ENCODE peak calls at places on chromosomes 11 and 22, in five cellular contexts. One of them, this sample, is unnamed.

GRCh38 chr11:12430351-12430750 is 53.0 kb downstream of the PARVA start:
- DNase-seq in GM12878: no peak
- DNase-seq in H1: no peak
- DNase-seq in keratinocyte: no peak
- DNase-seq in PC-3: peak; percentile 46
- DNase-seq in this sample: peak; percentile 80

GRCh38 chr22:42820075-42820763 is 36.9 kb downstream of the ARFGAP3 start:
- DNase-seq in H1: no peak
- DNase-seq in GM12878: no peak
- DNase-seq in PC-3: peak; percentile 82
- DNase-seq in keratinocyte: no peak
- DNase-seq in this sample: peak; percentile 77

GRCh38 chr22:25153961-25154685 is 45.5 kb upstream of the CRYBB3 start:
- DNase-seq in H1: no peak
- DNase-seq in keratinocyte: peak; percentile 49
- DNase-seq in PC-3: peak; percentile 69
- DNase-seq in GM12878: no peak
- DNase-seq in this sample: peak; percentile 57

GRCh38 chr11:33529461-33529860 is 171.2 kb downstream of the C11orf91 start:
- DNase-seq in PC-3: no peak
- DNase-seq in H1: no peak
- DNase-seq in GM12878: no peak
- DNase-seq in keratinocyte: no peak
- DNase-seq in this sample: no peak

GRCh38 chr22:30245985-30246901 is at the start of gene LIF:
- DNase-seq in GM12878: no peak
- DNase-seq in keratinocyte: no peak
- DNase-seq in PC-3: no peak
- DNase-seq in H1: no peak
- DNase-seq in this sample: peak; percentile 67

GRCh38 chr11:83306385-83307080 is 20.4 kb upstream of the CCDC90B start:
- DNase-seq in H1: no peak
- DNase-seq in keratinocyte: no peak
- DNase-seq in PC-3: no peak
- DNase-seq in GM12878: no peak
- DNase-seq in this sample: no peak

GRCh38 chr11:64744544-64745218 is 739 bp upstream of the RASGRP2 start:
- DNase-seq in PC-3: no peak
- DNase-seq in keratinocyte: no peak
- DNase-seq in GM12878: no peak
- DNase-seq in H1: no peak
- DNase-seq in this sample: no peak

GRCh38 chr11:95652002-95652472 is 137.5 kb downstream of the FAM76B start:
- DNase-seq in PC-3: no peak
- DNase-seq in H1: no peak
- DNase-seq in GM12878: no peak
- DNase-seq in keratinocyte: no peak
- DNase-seq in this sample: no peak

GRCh38 chr11:123560001-123560400 is 94.4 kb downstream of the SCN3B start:
- DNase-seq in PC-3: no peak
- DNase-seq in H1: no peak
- DNase-seq in keratinocyte: no peak
- DNase-seq in GM12878: no peak
- DNase-seq in this sample: peak; percentile 46

GRCh38 chr11:61603667-61604066 is 22.8 kb upstream of the SYT7 start:
- DNase-seq in PC-3: no peak
- DNase-seq in keratinocyte: no peak
- DNase-seq in H1: no peak
- DNase-seq in GM12878: no peak
- DNase-seq in this sample: no peak

GRCh38 chr11:79314906-79315689 is 125.7 kb downstream of the TENM4 start:
- DNase-seq in H1: peak; percentile 17
- DNase-seq in GM12878: no peak
- DNase-seq in keratinocyte: no peak
- DNase-seq in PC-3: peak; percentile 21
- DNase-seq in this sample: peak; percentile 27

GRCh38 chr22:31626427-31627150 is 35.4 kb downstream of the PISD start:
- DNase-seq in PC-3: no peak
- DNase-seq in keratinocyte: no peak
- DNase-seq in GM12878: no peak
- DNase-seq in H1: no peak
- DNase-seq in this sample: no peak

GRCh38 chr11:34855754-34856095 is 60.5 kb downstream of the APIP start:
- DNase-seq in GM12878: no peak
- DNase-seq in H1: no peak
- DNase-seq in PC-3: no peak
- DNase-seq in keratinocyte: no peak
- DNase-seq in this sample: no peak

DNA sequence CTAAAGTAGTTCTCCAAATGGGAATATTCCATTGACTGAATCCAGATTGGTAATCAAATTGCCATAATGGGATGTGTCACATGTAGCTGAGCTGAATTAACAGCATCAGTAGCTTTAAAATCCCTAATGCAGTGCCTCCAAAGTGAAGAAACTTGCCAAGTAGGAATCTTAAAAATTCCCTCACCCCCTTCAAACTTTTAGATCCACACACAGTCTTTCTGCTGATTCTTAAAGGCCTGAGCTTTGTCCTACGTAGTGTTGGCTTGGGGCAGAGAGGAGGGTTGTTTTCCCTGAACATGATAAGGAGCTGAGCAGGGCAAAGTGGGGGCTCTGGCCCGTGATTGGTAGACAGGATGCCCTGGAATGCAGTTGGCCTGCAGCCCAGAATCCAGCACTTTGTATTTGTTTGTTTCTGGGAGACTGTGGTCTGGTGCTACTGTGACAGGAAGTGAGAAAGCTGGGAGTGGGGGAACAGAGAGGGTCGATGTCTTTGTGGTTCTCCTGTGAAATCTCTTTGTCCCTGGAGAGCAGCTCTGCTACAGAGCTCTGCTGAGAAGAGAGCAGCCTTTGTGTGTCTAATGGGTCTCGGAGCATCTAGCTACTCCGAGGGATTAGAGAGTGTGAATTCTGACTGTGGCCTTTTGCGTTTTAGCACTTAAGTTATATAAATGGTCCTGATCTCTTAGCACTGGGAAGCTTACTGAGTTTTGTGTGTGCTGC is 16.9 kb downstream of the CTNND1 start:
- DNase-seq in GM12878: no peak
- DNase-seq in H1: peak; percentile 79
- DNase-seq in PC-3: peak; percentile 99
- DNase-seq in keratinocyte: peak; percentile 63
- DNase-seq in this sample: peak; percentile 96
- TF ChIP-seq EZH2 in GM12878: no peak
- TF ChIP-seq EZH2 in H1: no peak
- TF ChIP-seq EZH2 in PC-3: no peak
- TF ChIP-seq EZH2 in keratinocyte: no peak
- TF ChIP-seq EZH2 in this sample: no peak

DNA sequence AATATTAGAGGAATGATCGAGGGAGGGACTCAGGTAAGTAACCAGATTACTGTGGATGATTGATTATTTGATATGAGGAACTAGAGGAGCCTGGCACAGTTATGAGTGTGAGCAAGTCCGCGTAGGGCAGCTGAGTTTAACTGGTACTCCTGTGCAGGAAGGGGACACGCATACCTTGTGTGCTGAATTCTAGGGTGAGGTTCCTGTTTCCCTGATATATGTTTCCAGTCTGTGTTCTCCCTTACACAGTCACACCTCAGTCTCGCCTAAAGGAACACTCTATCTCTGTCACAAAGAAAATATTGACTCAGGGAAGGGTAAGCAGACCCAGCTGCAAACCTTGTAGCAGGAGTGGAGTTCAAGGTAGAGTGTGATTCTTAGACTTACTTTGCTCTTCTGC is 17.4 kb downstream of the SGSM3 start:
- DNase-seq in PC-3: peak; percentile 32
- DNase-seq in keratinocyte: no peak
- DNase-seq in GM12878: no peak
- DNase-seq in H1: no peak
- DNase-seq in this sample: no peak
- H3K79me2 ChIP-seq in PC-3: peaks cover 1% of the 10 kb centered on the region
- H3K79me2 ChIP-seq in keratinocyte: peaks cover 17% of the 10 kb centered on the region
- H3K79me2 ChIP-seq in GM12878: peaks cover 19% of the 10 kb centered on the region
- H3K79me2 ChIP-seq in H1: no peaks in the 10 kb centered on the region
- H3K79me2 ChIP-seq in this sample: peaks cover 2% of the 10 kb centered on the region

DNA sequence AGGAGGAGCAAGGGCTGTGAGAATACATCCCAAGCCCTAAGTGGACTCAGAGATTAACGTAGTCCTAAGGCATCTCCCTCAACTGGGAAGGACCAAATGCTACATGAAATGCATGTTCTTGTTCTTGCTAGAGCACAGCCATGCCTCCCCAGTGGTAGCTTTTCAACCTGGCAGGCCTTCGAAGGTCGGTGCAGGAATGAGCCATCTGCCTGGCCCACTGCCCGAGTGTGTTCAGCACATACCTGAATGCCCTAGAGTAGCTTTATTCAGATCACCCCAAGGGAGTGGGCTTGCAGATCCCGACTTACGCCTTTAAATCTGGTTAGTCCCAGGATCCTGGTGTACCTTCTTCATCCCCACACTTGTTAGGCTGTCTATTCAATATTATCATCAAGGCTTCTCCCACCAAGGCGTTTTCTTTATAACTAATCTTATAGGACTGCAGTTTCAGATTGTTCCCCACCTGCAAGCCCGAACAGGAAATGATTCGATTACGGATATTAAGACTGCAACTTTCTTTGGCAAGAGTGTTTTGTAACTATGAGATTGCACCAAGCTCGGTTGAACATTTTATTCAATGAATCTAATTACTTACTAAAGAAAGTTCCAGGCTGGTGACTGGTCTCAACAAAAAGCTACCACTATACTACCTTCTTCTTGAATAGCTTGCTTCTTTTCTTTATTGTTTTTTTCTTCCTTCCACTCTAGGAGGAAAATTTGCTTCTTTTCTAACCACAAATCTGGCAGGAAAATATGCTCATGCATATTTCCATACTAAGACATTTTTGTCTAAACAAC is 115.6 kb downstream of the SGSM3 start:
- DNase-seq in PC-3: no peak
- DNase-seq in keratinocyte: no peak
- DNase-seq in H1: no peak
- DNase-seq in GM12878: no peak
- DNase-seq in this sample: peak; percentile 83
- H3K9ac ChIP-seq in PC-3: no peak overlapping the region
- H3K9ac ChIP-seq in keratinocyte: peak overlapping the region; percentile 28
- H3K9ac ChIP-seq in H1: no peak overlapping the region
- H3K9ac ChIP-seq in GM12878: no peak overlapping the region
- H3K9ac ChIP-seq in this sample: no peak overlapping the region

DNA sequence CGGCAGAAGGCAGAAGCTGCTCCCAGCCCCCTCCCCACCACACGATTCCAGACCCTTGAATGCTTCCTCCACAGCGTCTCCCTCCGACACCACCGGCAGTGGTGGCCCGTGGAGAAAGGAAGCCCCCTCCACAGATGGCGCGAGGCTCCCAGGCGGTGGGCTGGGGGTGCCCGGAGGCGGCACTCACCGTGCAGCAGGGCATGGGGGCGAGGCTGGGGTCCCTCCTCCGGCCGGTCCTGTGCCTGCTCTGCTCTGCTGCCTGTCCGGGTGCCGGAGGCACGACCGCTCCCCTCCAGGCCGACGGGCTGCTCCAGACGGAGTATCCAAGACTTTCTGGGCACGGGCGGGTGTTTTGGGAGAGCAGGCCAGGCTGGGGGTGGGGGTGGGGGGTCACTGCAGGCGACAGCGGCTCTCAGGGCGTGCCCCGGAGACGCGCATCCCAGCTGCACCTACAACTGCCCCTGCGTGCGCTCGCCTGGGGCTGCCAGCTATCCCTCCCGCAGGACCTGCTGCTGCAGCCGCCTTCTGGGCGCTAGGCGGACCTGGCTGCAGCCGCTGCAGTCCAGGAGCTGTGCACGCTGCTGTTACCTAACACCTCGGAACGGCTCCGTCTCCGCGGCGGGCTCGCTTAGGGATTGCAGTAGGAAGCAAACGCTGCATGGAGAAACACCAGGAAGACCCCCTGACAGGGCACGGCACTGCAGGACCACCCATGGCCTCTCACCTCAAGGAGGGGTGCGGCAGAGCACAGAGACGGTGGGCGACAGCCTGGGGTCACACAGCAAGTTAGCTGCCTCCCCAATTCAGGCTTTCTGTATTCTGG is 15.2 kb downstream of the MRGPRG start:
- DNase-seq in GM12878: no peak
- DNase-seq in PC-3: peak; percentile 45
- DNase-seq in H1: peak; percentile 29
- DNase-seq in keratinocyte: no peak
- DNase-seq in this sample: peak; percentile 19
- TF ChIP-seq EZH2 in GM12878: no peak
- TF ChIP-seq EZH2 in PC-3: no peak
- TF ChIP-seq EZH2 in H1: peak; percentile 47
- TF ChIP-seq EZH2 in keratinocyte: peak; percentile 67
- TF ChIP-seq EZH2 in this sample: peak; percentile 55

GRCh38 chr22:38220653-38221386 is 19.0 kb downstream of the MAFF start:
- DNase-seq in keratinocyte: no peak
- DNase-seq in H1: no peak
- DNase-seq in GM12878: no peak
- DNase-seq in PC-3: no peak
- DNase-seq in this sample: no peak
- H3K79me2 ChIP-seq in keratinocyte: no peaks in the 10 kb centered on the region
- H3K79me2 ChIP-seq in H1: no peaks in the 10 kb centered on the region
- H3K79me2 ChIP-seq in GM12878: no peaks in the 10 kb centered on the region
- H3K79me2 ChIP-seq in PC-3: no peaks in the 10 kb centered on the region
- H3K79me2 ChIP-seq in this sample: no peaks in the 10 kb centered on the region

This sample was measured in fibroblast of lung.